ENCODE peak calls at places on chromosomes 5 and 9, in four cellular contexts. J, V, R and U are unnamed samples. For H3K27me3, the result is how much of the 10 kb centered on the place peaks cover.

GRCh38 chr5:50922942-50923767 is 256.7 kb downstream of the PARP8 start:
- DNase-seq in V (no peak), R (no peak), J (no peak), U (peak)

GRCh38 chr9:79353856-79354520 is 217.8 kb upstream of the TLE4 start:
- DNase-seq in V (peak), J (no peak), R (no peak), U (no peak)

GRCh38 chr5:96463106-96463505 is 30.1 kb upstream of the PCSK1 start:
- DNase-seq in V (no peak), R (no peak), J (no peak), U (no peak)

GRCh38 chr9:131043097-131043496 is 34.1 kb downstream of the LAMC3 start:
- DNase-seq in J (no peak), R (no peak), V (no peak), U (no peak)

GRCh38 chr9:112065781-112066606 is 109.1 kb downstream of the SUSD1 start:
- DNase-seq in R (peak), J (peak), V (peak), U (no peak)

GRCh38 chr9:17928768-17929167 is 349.9 kb downstream of the SH3GL2 start:
- DNase-seq in V (no peak), R (no peak), J (no peak), U (no peak)

GRCh38 chr5:52148679-52149078 is 639.0 kb upstream of the ITGA1 start:
- DNase-seq in J (no peak), V (no peak), R (no peak), U (no peak)

GRCh38 chr9:128554155-128554862 is 1.9 kb downstream of the SPTAN1 start:
- DNase-seq in V (peak), R (peak), J (peak), U (no peak)

GRCh38 chr5:163503106-163504090 is 2.0 kb upstream of the MAT2B start:
- DNase-seq in R (peak), V (peak), J (peak), U (peak)

GRCh38 chr5:140574165-140574564 is 9.5 kb downstream of the SLC35A4 start:
- DNase-seq in J (no peak), V (no peak), R (no peak), U (no peak)

GRCh38 chr5:18792145-18792544 is 1157.9 kb downstream of the TAF11L14 start:
- DNase-seq in J (no peak), R (peak), V (no peak), U (no peak)

GRCh38 chr9:4553951-4554381 is 63.7 kb downstream of the SLC1A1 start:
- DNase-seq in R (no peak), J (no peak), V (peak), U (no peak)

GRCh38 chr5:84585218-84585617 is 200.5 kb upstream of the EDIL3 start:
- DNase-seq in R (no peak), V (no peak), J (no peak), U (no peak)

GRCh38 chr9:12785251-12785880 is 10.5 kb downstream of the LURAP1L start:
- DNase-seq in R (peak), J (peak), V (peak), U (no peak)

GRCh38 chr9:133702798-133703570 is 35.2 kb downstream of the SARDH start:
- DNase-seq in J (peak), R (no peak), V (no peak), U (peak)

GRCh38 chr9:133700861-133701320 is 37.3 kb downstream of the SARDH start:
- DNase-seq in J (peak), R (no peak), V (no peak), U (peak)

GRCh38 chr9:133701321-133701980 is 36.7 kb downstream of the SARDH start:
- DNase-seq in J (peak), V (peak), R (no peak), U (peak)

GRCh38 chr9:133701981-133702797 is 36.0 kb downstream of the SARDH start:
- DNase-seq in R (no peak), J (peak), V (no peak), U (peak)

DNA sequence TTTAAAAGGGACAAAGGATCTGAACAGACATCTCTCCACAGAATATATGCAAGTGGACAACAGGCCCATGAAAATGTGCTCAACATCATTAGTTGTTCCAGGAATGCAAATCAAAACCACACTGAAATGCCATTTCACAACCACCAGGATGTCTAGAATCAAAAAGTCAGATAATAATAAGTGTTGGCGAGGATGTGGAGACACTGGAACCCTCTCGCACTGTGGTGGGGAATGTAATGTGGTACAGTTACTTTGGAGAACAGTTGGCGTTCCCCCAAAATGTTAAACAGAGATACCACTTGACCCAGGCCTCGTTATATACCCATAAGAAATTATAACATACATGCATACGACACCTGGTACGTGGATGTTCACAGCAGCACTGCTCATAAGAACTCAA is 38.6 kb downstream of the SARDH start:
- DNase-seq in J (no peak), V (no peak), R (no peak), U (no peak)
- H3K27me3 ChIP-seq in J (under half), V (under half), R (under half), U (under half)

GRCh38 chr5:32505718-32506117 is 61.2 kb upstream of the ZFR start:
- DNase-seq in V (peak), J (no peak), R (no peak), U (no peak)

GRCh38 chr5:32506251-32506661 is 61.7 kb upstream of the ZFR start:
- DNase-seq in R (no peak), V (peak), J (peak), U (no peak)

GRCh38 chr5:32504923-32505596 is 60.5 kb upstream of the ZFR start:
- DNase-seq in R (no peak), V (peak), J (peak), U (no peak)

GRCh38 chr5:32507738-32508434 is 63.3 kb upstream of the ZFR start:
- DNase-seq in J (peak), V (peak), R (no peak), U (no peak)

GRCh38 chr5:32506809-32507208 is 62.3 kb upstream of the ZFR start:
- DNase-seq in J (peak), R (no peak), V (peak), U (no peak)
- H3K4me3 ChIP-seq in J (no peak), R (no peak), V (no peak), U (no peak)

GRCh38 chr5:1782385-1783213 is 17.0 kb downstream of the MRPL36 start:
- DNase-seq in V (no peak), R (no peak), J (peak), U (peak)
- H3K27me3 ChIP-seq in V (under half), R (under half), J (under half), U (under half)

GRCh38 chr5:125100342-125100741 is 353.9 kb upstream of the ZNF608 start:
- DNase-seq in R (no peak), J (no peak), V (no peak), U (no peak)
- H3K4me3 ChIP-seq in R (no peak), J (no peak), V (no peak), U (no peak)

DNA sequence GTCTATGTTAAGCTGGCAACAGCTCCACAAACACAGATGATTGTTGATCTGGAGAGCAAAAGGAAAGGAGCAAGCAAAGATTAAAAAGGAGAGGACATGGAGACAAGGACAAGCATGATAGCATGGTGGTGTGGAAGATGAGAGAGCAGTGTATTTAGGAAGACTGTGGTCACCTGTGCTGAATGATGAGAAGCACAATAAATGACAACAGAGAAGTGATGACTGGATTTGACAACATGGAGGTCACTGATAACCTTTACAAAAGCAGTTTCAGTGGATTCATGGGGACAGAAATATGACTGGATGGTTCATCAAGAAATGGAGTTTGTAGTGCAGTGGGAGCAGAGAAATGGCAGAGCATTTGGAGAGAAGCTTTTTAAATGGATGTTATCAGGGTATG is 20.2 kb downstream of the TTC33 start:
- DNase-seq in J (no peak), V (no peak), R (no peak), U (no peak)
- H3K27me3 ChIP-seq in J (under half), V (under half), R (under half), U (under half)

DNA sequence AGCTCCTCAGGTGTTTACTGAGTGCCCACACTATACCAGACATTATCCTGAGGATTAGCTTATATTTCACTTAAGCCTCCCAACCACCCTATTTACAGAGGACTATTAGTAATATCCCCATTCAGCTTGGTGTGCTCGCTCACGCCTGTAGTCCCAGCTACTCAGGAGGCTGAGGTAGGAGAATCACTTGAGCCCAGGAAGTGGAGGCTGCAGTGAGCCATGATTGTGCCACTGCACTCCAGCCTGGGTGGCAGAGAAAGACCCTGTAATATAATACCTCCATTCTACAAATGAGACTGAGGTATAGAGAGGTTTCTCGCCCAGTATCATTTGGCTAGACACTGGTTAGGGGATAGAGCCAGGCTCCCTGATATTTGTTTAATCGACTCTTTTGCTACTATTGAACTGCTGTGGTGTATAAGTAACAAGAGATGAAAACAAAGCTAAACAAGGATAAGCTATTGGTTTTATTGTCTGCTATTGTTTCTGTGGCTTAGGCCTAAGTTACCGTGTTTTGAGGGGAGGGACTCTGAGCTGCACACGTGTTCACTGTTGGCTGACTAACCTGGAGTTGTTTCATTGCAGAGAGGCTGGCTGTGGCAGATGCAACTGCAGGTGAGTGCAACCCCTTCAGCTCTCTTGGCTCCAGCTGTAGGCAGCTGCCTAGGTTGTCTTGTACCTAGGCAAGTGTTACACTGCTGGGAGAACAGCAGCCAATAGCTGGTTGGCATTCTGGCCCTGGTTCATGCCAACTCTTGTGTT is 17.8 kb upstream of the MATR3 start:
- DNase-seq in V (no peak), R (no peak), J (no peak), U (no peak)
- H3K4me3 ChIP-seq in V (peak), R (no peak), J (no peak), U (no peak)

GRCh38 chr5:543351-543750 is 19.1 kb upstream of the SLC9A3 start:
- DNase-seq in R (no peak), J (peak), V (no peak), U (peak)
- H3K27me3 ChIP-seq in R (under half), J (half or more), V (under half), U (under half)

DNA sequence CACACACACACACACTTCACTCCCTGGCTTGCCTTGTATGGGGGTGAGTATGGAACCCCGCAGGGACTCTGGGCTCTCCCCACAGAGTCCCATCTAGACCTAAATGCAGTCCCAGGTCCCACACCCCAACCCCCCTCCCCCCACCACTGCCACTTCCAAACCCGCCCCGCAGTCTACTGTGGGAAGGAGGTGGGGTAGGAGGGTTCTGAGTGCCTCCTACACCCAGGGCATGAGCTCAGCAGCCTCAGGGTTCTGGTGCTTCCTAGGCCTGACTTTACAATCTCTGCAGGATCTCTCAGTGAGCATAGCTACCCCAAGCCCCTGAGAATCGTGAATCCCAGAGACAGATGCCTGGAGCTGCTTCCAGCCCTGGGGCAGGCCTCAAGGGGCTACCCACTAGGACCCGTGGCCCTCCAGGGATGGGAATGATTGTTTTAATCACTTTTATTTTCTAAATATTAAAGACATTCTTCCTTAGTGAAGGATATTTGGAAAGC is 1.5 kb upstream of the NACC2 start:
- DNase-seq in R (no peak), J (no peak), V (no peak), U (no peak)
- H3K4me3 ChIP-seq in R (no peak), J (peak), V (no peak), U (no peak)

GRCh38 chr5:88671408-88671807 is 211.6 kb downstream of the MEF2C start:
- DNase-seq in R (no peak), J (no peak), V (no peak), U (no peak)

GRCh38 chr5:88674262-88675158 is 208.5 kb downstream of the MEF2C start:
- DNase-seq in R (no peak), J (no peak), V (peak), U (peak)

GRCh38 chr5:88669314-88669713 is 213.7 kb downstream of the MEF2C start:
- DNase-seq in J (no peak), R (no peak), V (no peak), U (no peak)

GRCh38 chr5:88672644-88673493 is 210.1 kb downstream of the MEF2C start:
- DNase-seq in V (no peak), J (no peak), R (no peak), U (no peak)

DNA sequence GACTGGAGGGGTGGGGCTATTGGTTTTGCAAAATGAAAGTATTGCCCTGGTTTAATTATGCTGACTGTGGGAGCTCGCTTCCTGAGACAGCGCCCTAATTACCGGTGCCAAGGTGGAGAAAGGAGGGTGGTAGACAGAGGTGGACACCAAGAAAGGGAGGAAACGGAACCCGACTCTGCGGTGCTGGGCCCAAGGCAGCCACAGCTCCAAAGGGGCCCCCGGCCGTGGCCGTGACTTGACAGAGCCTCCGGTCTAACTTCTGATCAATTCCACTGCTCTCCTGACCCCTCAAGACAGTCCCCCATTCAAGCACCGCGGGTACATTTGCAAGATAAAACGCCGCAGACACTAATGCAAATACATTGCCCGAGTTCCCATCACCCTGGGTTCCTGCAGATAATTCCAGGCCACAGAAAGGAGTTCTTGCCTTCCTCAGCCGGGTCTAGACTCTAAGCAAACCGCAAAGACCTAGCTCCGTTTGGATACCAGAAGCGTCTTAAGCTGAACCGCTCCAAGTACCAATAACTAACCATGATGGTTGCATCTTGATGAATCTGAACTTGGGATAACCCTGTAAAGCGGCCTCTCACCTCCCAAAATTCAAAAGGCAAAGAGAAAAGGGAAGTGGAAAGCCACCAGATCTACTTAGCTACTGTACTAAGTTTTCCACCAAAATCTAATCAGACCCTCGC is 211.0 kb downstream of the MEF2C start:
- DNase-seq in R (no peak), V (no peak), J (no peak), U (no peak)
- H3K27me3 ChIP-seq in R (under half), V (half or more), J (half or more), U (half or more)